ENCODE peak calls at places on chromosomes 5 and 9, in ten cellular contexts. L is right lobe of liver, I is breast epithelium, V is A549, G is IMR-90, D is uterus, F is HepG2, J is transverse colon, Q is tibial nerve, N is K562. M is an unnamed sample.

GRCh38 chr9:134738869-134739659 is 97.5 kb downstream of the COL5A1 start:
- DNase-seq in L (peak), I (peak), V (peak), G (peak), D (peak), F (peak), J (peak), Q (peak), N (peak), M (no peak)

GRCh38 chr5:181224390-181225234 is 1.5 kb downstream of the TRIM41 start:
- DNase-seq in L (no peak), I (no peak), V (no peak), G (no peak), D (no peak), F (no peak), J (peak), Q (no peak), N (no peak), M (no peak)

GRCh38 chr9:23824241-23825142 is 1.5 kb downstream of the ELAVL2 start:
- DNase-seq in L (peak), I (no peak), V (no peak), G (no peak), D (no peak), F (no peak), J (peak), Q (no peak), N (no peak), M (peak)

GRCh38 chr5:41707853-41708603 is 162.2 kb downstream of the OXCT1 start:
- DNase-seq in L (no peak), I (no peak), V (peak), G (peak), D (no peak), F (peak), J (no peak), Q (no peak), N (peak), M (peak)

GRCh38 chr9:135376511-135377173 is 102.9 kb upstream of the PPP1R26 start:
- DNase-seq in L (no peak), I (no peak), V (no peak), G (no peak), D (no peak), F (no peak), J (no peak), Q (no peak), N (no peak), M (no peak)

GRCh38 chr9:1320667-1321195 is 270.6 kb downstream of the DMRT2 start:
- DNase-seq in L (no peak), I (no peak), V (no peak), G (no peak), D (no peak), F (no peak), J (no peak), Q (peak), N (no peak), M (no peak)

GRCh38 chr9:130264414-130265350 is 878 bp upstream of the HMCN2 start:
- DNase-seq in L (no peak), I (peak), V (no peak), G (no peak), D (no peak), F (no peak), J (no peak), Q (no peak), N (no peak), M (no peak)

GRCh38 chr5:78547171-78547570 is 101.4 kb downstream of the LHFPL2 start:
- DNase-seq in L (no peak), I (no peak), V (no peak), G (peak), D (no peak), F (no peak), J (no peak), Q (no peak), N (no peak), M (no peak)

GRCh38 chr5:119328753-119329602 is 26.8 kb upstream of the TNFAIP8 start:
- DNase-seq in L (no peak), I (no peak), V (no peak), G (peak), D (no peak), F (no peak), J (peak), Q (no peak), N (peak), M (peak)

GRCh38 chr9:73434826-73435225 is 283.2 kb downstream of the ANXA1 start:
- DNase-seq in L (no peak), I (no peak), V (no peak), G (no peak), D (no peak), F (no peak), J (no peak), Q (no peak), N (no peak), M (no peak)

GRCh38 chr9:99266136-99267023 is 44.3 kb downstream of the SEC61B start:
- DNase-seq in L (peak), I (peak), V (peak), G (peak), D (peak), F (peak), J (peak), Q (peak), N (peak), M (peak)

GRCh38 chr9:95901506-95901905 is 26.0 kb downstream of the ERCC6L2 start:
- DNase-seq in L (no peak), I (no peak), V (no peak), G (no peak), D (no peak), F (no peak), J (peak), Q (no peak), N (no peak), M (no peak)

GRCh38 chr5:6478793-6479192 is 30.1 kb downstream of the UBE2QL1 start:
- DNase-seq in L (no peak), I (no peak), V (no peak), G (no peak), D (no peak), F (no peak), J (no peak), Q (no peak), N (no peak), M (no peak)

GRCh38 chr9:113738898-113739604 is 137.1 kb upstream of the ZNF618 start:
- DNase-seq in L (no peak), I (no peak), V (no peak), G (no peak), D (no peak), F (no peak), J (no peak), Q (no peak), N (no peak), M (no peak)

GRCh38 chr5:143635146-143635752 is 176.7 kb upstream of the HMHB1 start:
- DNase-seq in L (no peak), I (no peak), V (peak), G (peak), D (no peak), F (peak), J (no peak), Q (no peak), N (no peak), M (no peak)

GRCh38 chr5:57172466-57172961 is 1.3 kb upstream of the GPBP1 start:
- DNase-seq in L (no peak), I (no peak), V (no peak), G (no peak), D (no peak), F (no peak), J (no peak), Q (no peak), N (no peak), M (peak)

GRCh38 chr5:180122875-180123274 is 51.3 kb upstream of the RNF130 start:
- DNase-seq in L (no peak), I (no peak), V (no peak), G (no peak), D (no peak), F (no peak), J (no peak), Q (no peak), N (no peak), M (no peak)

GRCh38 chr5:167993771-167994170 is 297.7 kb upstream of the WWC1 start:
- DNase-seq in L (no peak), I (no peak), V (no peak), G (no peak), D (no peak), F (no peak), J (no peak), Q (no peak), N (no peak), M (no peak)

GRCh38 chr5:96121362-96121761 is 159.7 kb upstream of the ELL2 start:
- DNase-seq in L (no peak), I (no peak), V (no peak), G (no peak), D (no peak), F (no peak), J (no peak), Q (no peak), N (no peak), M (no peak)

GRCh38 chr9:111851536-111851935 is 45.1 kb upstream of the UGCG start:
- DNase-seq in L (no peak), I (no peak), V (peak), G (peak), D (no peak), F (no peak), J (no peak), Q (no peak), N (no peak), M (no peak)

GRCh38 chr9:131936929-131937328 is 142.7 kb downstream of the MED27 start:
- DNase-seq in L (no peak), I (no peak), V (no peak), G (no peak), D (no peak), F (no peak), J (no peak), Q (no peak), N (no peak), M (no peak)

GRCh38 chr5:149205625-149206523 is 64.6 kb downstream of the ABLIM3 start:
- DNase-seq in L (peak), I (no peak), V (no peak), G (peak), D (peak), F (no peak), J (no peak), Q (peak), N (no peak), M (no peak)

GRCh38 chr5:145991044-145991575 is 54.7 kb downstream of the SH3RF2 start:
- DNase-seq in L (no peak), I (no peak), V (no peak), G (peak), D (no peak), F (no peak), J (no peak), Q (no peak), N (no peak), M (no peak)

GRCh38 chr5:38369692-38370091 is 111.3 kb downstream of the EGFLAM start:
- DNase-seq in L (no peak), I (no peak), V (no peak), G (no peak), D (no peak), F (no peak), J (no peak), Q (no peak), N (no peak), M (no peak)

GRCh38 chr9:90815183-90815943 is 13.7 kb downstream of the SYK start:
- DNase-seq in L (peak), I (no peak), V (no peak), G (peak), D (no peak), F (no peak), J (peak), Q (peak), N (peak), M (peak)

GRCh38 chr5:56522972-56523371 is 289.8 kb upstream of the ANKRD55 start:
- DNase-seq in L (peak), I (no peak), V (no peak), G (peak), D (peak), F (no peak), J (no peak), Q (peak), N (no peak), M (no peak)

GRCh38 chr9:3857673-3858072 is 331.9 kb upstream of the RFX3 start:
- DNase-seq in L (no peak), I (no peak), V (no peak), G (peak), D (no peak), F (no peak), J (no peak), Q (no peak), N (no peak), M (no peak)

GRCh38 chr5:121377446-121377845 is 474.2 kb upstream of the FTMT start:
- DNase-seq in L (no peak), I (no peak), V (no peak), G (no peak), D (no peak), F (no peak), J (no peak), Q (no peak), N (no peak), M (no peak)

GRCh38 chr9:117403403-117403811 is 11.4 kb downstream of the ASTN2 start:
- DNase-seq in L (no peak), I (no peak), V (no peak), G (no peak), D (no peak), F (no peak), J (no peak), Q (no peak), N (no peak), M (no peak)

GRCh38 chr5:159286420-159287035 is 23.4 kb downstream of the UBLCP1 start:
- DNase-seq in L (no peak), I (no peak), V (no peak), G (peak), D (no peak), F (peak), J (no peak), Q (no peak), N (peak), M (peak)

GRCh38 chr5:58961631-58962280 is 378.9 kb downstream of the RAB3C start:
- DNase-seq in L (no peak), I (no peak), V (no peak), G (no peak), D (no peak), F (no peak), J (no peak), Q (no peak), N (no peak), M (no peak)

GRCh38 chr9:111839387-111839786 is 44.6 kb upstream of the SHOC1 start:
- DNase-seq in L (peak), I (no peak), V (no peak), G (peak), D (peak), F (peak), J (no peak), Q (no peak), N (no peak), M (no peak)

GRCh38 chr5:112584781-112585180 is 152.9 kb upstream of the APC start:
- DNase-seq in L (no peak), I (no peak), V (no peak), G (no peak), D (no peak), F (no peak), J (no peak), Q (no peak), N (no peak), M (no peak)

GRCh38 chr5:23158179-23158578 is 305.0 kb upstream of the CDH12 start:
- DNase-seq in L (no peak), I (no peak), V (no peak), G (no peak), D (no peak), F (no peak), J (no peak), Q (no peak), N (no peak), M (no peak)

GRCh38 chr5:38403407-38403806 is 145.0 kb downstream of the EGFLAM start:
- DNase-seq in L (no peak), I (no peak), V (no peak), G (peak), D (no peak), F (no peak), J (no peak), Q (no peak), N (no peak), M (no peak)

GRCh38 chr5:65928341-65928752 is 2.0 kb downstream of the ERBIN start:
- DNase-seq in L (no peak), I (no peak), V (no peak), G (no peak), D (no peak), F (no peak), J (no peak), Q (no peak), N (no peak), M (peak)

GRCh38 chr9:7146582-7146981 is 388.8 kb downstream of the KDM4C start:
- DNase-seq in L (no peak), I (no peak), V (no peak), G (no peak), D (no peak), F (no peak), J (no peak), Q (no peak), N (no peak), M (no peak)

GRCh38 chr5:177022386-177023246 is at the start of gene ZNF346:
- DNase-seq in L (peak), I (peak), V (peak), G (peak), D (peak), F (peak), J (peak), Q (peak), N (peak), M (peak)
- TF ChIP-seq POLR2A in L (peak), I (no peak), V (peak), G (peak), D (peak), F (peak), J (peak), Q (peak), N (peak), M (peak)

DNA sequence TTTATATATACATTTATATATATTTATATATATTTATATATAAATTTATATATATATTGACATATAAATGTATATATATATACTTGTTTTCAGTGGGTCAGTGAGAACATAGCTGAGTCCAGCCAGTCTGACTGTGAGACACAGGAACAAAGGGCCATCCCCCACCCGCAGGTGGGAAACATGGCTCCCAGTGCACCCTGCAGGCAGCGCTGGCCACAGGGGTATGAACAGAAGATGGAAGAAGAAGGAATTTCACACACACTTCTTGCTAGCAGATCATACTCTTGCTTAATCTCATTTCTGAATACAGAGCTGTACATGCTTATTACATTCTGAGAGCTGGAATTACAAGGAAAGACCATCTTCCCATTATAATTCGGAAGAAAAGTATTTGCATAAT is 595.4 kb downstream of the IRX1 start:
- DNase-seq in L (no peak), I (no peak), V (no peak), G (no peak), D (no peak), F (no peak), J (no peak), Q (no peak), N (peak), M (peak)
- TF ChIP-seq POLR2A in L (no peak), I (no peak), V (no peak), G (no peak), D (no peak), F (no peak), J (no peak), Q (no peak), N (no peak), M (no peak)

GRCh38 chr5:134411546-134412266 is at the start of gene CDKN2AIPNL:
- DNase-seq in L (peak), I (peak), V (peak), G (peak), D (peak), F (peak), J (peak), Q (peak), N (peak), M (peak)
- TF ChIP-seq POLR2A in L (peak), I (no peak), V (peak), G (peak), D (peak), F (peak), J (peak), Q (peak), N (peak), M (peak)

GRCh38 chr9:127569819-127570401 is 42.2 kb upstream of the STXBP1 start:
- DNase-seq in L (no peak), I (no peak), V (no peak), G (peak), D (no peak), F (no peak), J (no peak), Q (no peak), N (no peak), M (no peak)
- TF ChIP-seq POLR2A in L (no peak), I (no peak), V (no peak), G (no peak), D (no peak), F (no peak), J (no peak), Q (no peak), N (no peak), M (no peak)

GRCh38 chr5:44719856-44720255 is 88.9 kb upstream of the MRPS30 start:
- DNase-seq in L (no peak), I (no peak), V (no peak), G (no peak), D (no peak), F (no peak), J (no peak), Q (no peak), N (no peak), M (no peak)
- TF ChIP-seq POLR2A in L (no peak), I (no peak), V (no peak), G (no peak), D (no peak), F (no peak), J (no peak), Q (no peak), N (no peak), M (no peak)

DNA sequence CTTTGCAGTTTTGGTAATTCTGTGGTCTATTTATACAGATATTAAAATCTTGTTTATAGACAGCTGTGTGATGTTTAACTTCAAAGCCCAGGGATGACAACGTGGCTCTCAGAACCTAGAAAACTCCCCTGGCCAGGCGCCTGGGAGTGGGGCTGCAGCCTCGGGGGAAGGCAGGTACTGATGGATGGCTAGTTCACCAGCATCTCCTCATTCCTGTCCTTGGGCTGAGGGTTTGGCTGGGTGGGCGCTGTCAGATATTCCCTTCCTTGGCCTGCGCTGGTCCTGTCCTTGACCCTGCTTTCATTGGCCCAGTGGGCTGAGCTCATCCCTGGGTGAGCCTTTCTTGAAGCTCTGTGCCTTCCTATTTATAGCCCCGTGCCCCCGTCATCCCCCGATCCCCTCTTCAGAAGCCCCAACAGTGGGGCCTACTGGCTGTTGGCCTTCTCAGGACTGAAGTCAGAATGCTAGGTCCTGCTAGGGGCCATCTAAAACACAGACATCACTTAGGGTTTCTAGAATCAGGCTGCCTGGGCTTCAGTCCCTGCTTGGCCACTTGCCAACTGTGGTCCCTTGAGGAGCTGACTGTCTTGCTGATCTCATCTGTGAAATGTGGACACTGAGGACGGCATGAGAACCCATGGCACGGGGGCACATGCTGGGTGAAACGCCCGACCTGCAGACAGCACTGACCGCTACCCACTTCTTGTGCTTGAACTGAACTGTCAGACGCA is 20.9 kb downstream of the SH3GLB2 start:
- DNase-seq in L (peak), I (no peak), V (no peak), G (no peak), D (peak), F (no peak), J (no peak), Q (peak), N (peak), M (no peak)
- TF ChIP-seq POLR2A in L (no peak), I (no peak), V (no peak), G (no peak), D (no peak), F (peak), J (no peak), Q (no peak), N (peak), M (no peak)

DNA sequence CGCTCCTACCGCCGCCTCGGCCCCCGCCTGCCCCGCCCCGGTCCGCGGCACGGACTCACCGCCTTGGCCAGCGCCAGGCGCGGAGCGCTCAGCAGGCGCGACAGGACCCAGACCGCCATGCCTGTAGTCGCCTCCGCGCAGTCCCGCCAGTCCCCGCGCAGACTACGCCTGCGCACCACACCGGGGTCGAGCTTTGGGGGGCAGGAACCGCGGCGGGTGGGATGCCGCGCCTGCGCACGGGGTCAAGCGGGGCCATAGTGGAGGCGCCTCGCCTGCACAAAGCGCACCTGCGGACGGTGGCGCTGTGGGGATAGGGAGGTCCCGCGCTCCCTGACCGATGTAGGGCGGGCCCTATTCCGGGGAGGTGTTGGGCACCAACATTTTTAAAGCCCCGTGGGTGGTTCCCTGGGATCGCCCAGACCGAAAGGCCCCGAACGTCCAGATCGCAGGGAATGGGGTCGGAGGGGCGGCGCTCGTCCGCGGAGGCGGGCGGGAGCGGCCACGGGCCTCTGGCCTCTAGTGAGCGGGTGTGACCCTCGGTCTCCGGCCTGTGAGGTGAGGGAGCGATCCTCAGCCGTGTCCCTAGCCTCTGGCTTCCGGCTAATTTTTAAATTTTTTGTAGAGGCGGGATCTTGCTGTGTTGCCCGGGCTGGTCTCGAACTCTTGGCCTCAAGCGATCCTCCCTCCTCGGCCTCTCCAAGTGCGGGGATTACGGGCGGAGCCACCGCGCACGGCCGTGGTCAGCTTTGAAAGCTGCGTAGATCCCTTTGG is 70.8 kb upstream of the LPCAT1 start:
- DNase-seq in L (peak), I (peak), V (peak), G (no peak), D (peak), F (peak), J (peak), Q (peak), N (peak), M (peak)
- TF ChIP-seq POLR2A in L (peak), I (no peak), V (peak), G (no peak), D (no peak), F (peak), J (no peak), Q (no peak), N (no peak), M (no peak)

M was measured in erythroblast.